ENCODE peak calls at places on chromosomes 16 and 17, in ten cellular contexts. K is mucosa of descending colon; L is C1 segment of cervical spinal cord; G is AG10803; W is NCI-H1436 treated with DMSO at 0.1 percent for 48 hours; J is EH; V is upper lobe of right lung; U is CD8-positive, alpha-beta memory T cell; H is GM04503; T is midbrain. Y is an unnamed sample.

GRCh38 chr16:10995555-10995954 is 51.2 kb downstream of the CLEC16A start:
- DNase-seq in J (no peak), V (no peak), U (no peak), T (no peak), H (no peak), K (no peak), W (no peak), L (no peak), G (no peak), Y (no peak)

GRCh38 chr16:53515259-53515658 is 12.2 kb upstream of the AKTIP start:
- DNase-seq in H (no peak), L (no peak), W (no peak), V (no peak), T (no peak), U (no peak), K (no peak), J (peak), G (no peak), Y (no peak)

GRCh38 chr16:1993731-1994131 is 4.0 kb downstream of the SYNGR3 start:
- DNase-seq in W (no peak), V (peak), U (no peak), J (peak), K (no peak), H (no peak), G (peak), T (no peak), L (no peak), Y (no peak)

GRCh38 chr17:56112086-56112485 is 41.2 kb upstream of the ANKFN1 start:
- DNase-seq in H (peak), L (no peak), U (no peak), J (peak), G (peak), V (no peak), W (no peak), K (no peak), T (no peak), Y (no peak)

GRCh38 chr17:17824119-17824779 is 12.5 kb downstream of the SREBF1 start:
- DNase-seq in L (no peak), H (no peak), J (no peak), T (no peak), K (peak), G (no peak), U (no peak), W (peak), V (no peak), Y (no peak)

GRCh38 chr17:57862410-57862989 is 12.7 kb upstream of the MRPS23 start:
- DNase-seq in U (no peak), T (no peak), H (no peak), L (no peak), G (no peak), V (peak), K (no peak), W (no peak), J (no peak), Y (no peak)

GRCh38 chr17:69437475-69437874 is 23.0 kb downstream of the MAP2K6 start:
- DNase-seq in G (no peak), K (no peak), L (no peak), W (no peak), H (no peak), U (no peak), V (no peak), J (no peak), T (no peak), Y (no peak)

GRCh38 chr17:63688396-63689020 is 11.4 kb downstream of the LIMD2 start:
- DNase-seq in T (no peak), V (no peak), J (no peak), G (no peak), L (no peak), H (no peak), K (no peak), U (no peak), W (no peak), Y (no peak)

GRCh38 chr17:21282850-21283249 is 1.7 kb upstream of the MAP2K3 start:
- DNase-seq in K (no peak), G (no peak), U (no peak), T (no peak), L (no peak), J (no peak), H (no peak), W (no peak), V (no peak), Y (no peak)

GRCh38 chr16:57764006-57764340 is 28.4 kb downstream of the KATNB1 start:
- DNase-seq in J (no peak), U (no peak), T (no peak), L (no peak), K (no peak), W (no peak), V (no peak), G (no peak), H (no peak), Y (no peak)

GRCh38 chr17:36937961-36938565 is 788 bp downstream of the LHX1 start:
- DNase-seq in L (no peak), V (no peak), H (no peak), J (peak), T (no peak), G (no peak), W (no peak), K (no peak), U (no peak), Y (no peak)

GRCh38 chr16:89023621-89024511 is 46.9 kb upstream of the CBFA2T3 start:
- DNase-seq in L (no peak), K (no peak), G (no peak), W (no peak), T (no peak), H (no peak), V (peak), U (no peak), J (no peak), Y (no peak)

GRCh38 chr17:27569257-27569722 is 61.7 kb upstream of the LGALS9 start:
- DNase-seq in U (no peak), W (no peak), V (no peak), L (no peak), T (peak), K (peak), H (no peak), J (peak), G (no peak), Y (peak)

GRCh38 chr17:72223816-72224215 is 103.0 kb downstream of the SOX9 start:
- DNase-seq in J (no peak), V (no peak), W (no peak), T (no peak), K (no peak), L (no peak), H (no peak), U (no peak), G (no peak), Y (no peak)

GRCh38 chr16:27720731-27721547 is 171.0 kb downstream of the KATNIP start:
- DNase-seq in J (no peak), U (no peak), V (peak), H (no peak), T (peak), G (no peak), K (peak), L (peak), W (no peak), Y (peak)

GRCh38 chr16:30548392-30549255 is 9.6 kb downstream of the ZNF764 start:
- DNase-seq in U (no peak), H (no peak), W (no peak), V (no peak), G (no peak), K (no peak), T (no peak), J (no peak), L (no peak), Y (no peak)